ENCODE peak calls at places on chromosomes 7 and 10, in four cellular contexts. Z is upper lobe of left lung; X is left lung; C is CD8-positive, alpha-beta memory T cell. K is an unnamed sample.

GRCh38 chr7:96747413-96747940 is 37.8 kb upstream of the SEM1 start:
- DNase-seq in Z (no peak), X (no peak), C (no peak), K (no peak)

GRCh38 chr7:17773289-17773626 is 167.0 kb downstream of the SNX13 start:
- DNase-seq in Z (no peak), C (no peak), X (peak; percentile 46), K (no peak)

GRCh38 chr7:106737202-106737562 is 76.2 kb upstream of the CCDC71L start:
- DNase-seq in Z (no peak), C (no peak), X (no peak), K (no peak)

GRCh38 chr7:157431951-157432540 is 95.2 kb downstream of the DNAJB6 start:
- DNase-seq in Z (no peak), X (no peak), C (no peak), K (peak; percentile 56)

GRCh38 chr10:21257919-21258318 is 267.6 kb downstream of the SKIDA1 start:
- DNase-seq in X (no peak), C (no peak), Z (no peak), K (no peak)

GRCh38 chr7:70620333-70621055 is 511.4 kb upstream of the GALNT17 start:
- DNase-seq in Z (peak; percentile 47), C (no peak), X (no peak), K (no peak)

GRCh38 chr10:91681361-91682276 is 48.7 kb upstream of the PPP1R3C start:
- DNase-seq in C (no peak), X (no peak), Z (no peak), K (no peak)

GRCh38 chr7:79520543-79520942 is 67.1 kb upstream of the MAGI2 start:
- DNase-seq in C (no peak), X (no peak), Z (no peak), K (no peak)

GRCh38 chr10:89001024-89001423 is 10.4 kb downstream of the FAS start:
- DNase-seq in X (no peak), C (peak; percentile 53), Z (no peak), K (no peak)

GRCh38 chr10:118566911-118567310 is 28.5 kb downstream of the PRLHR start:
- DNase-seq in Z (no peak), C (no peak), X (no peak), K (no peak)

GRCh38 chr10:4385491-4385890 is 440.5 kb upstream of the AKR1E2 start:
- DNase-seq in X (no peak), Z (no peak), C (no peak), K (no peak)

GRCh38 chr7:155799514-155799913 is 12.7 kb downstream of the SHH start:
- DNase-seq in Z (no peak), C (no peak), X (no peak), K (no peak)

GRCh38 chr7:55545496-55545895 is 26.8 kb downstream of the VOPP1 start:
- DNase-seq in Z (no peak), X (no peak), C (no peak), K (no peak)

GRCh38 chr7:95718556-95719410 is 53.6 kb upstream of the DYNC1I1 start:
- DNase-seq in C (no peak), X (no peak), Z (no peak), K (no peak)

GRCh38 chr7:28732037-28732869 is 225.9 kb downstream of the TRIL start:
- DNase-seq in C (no peak), Z (no peak), X (no peak), K (no peak)

GRCh38 chr10:109456566-109457361 is 466.5 kb downstream of the XPNPEP1 start:
- DNase-seq in C (no peak), Z (peak; percentile 74), X (no peak), K (no peak)

GRCh38 chr10:59857049-59857448 is 49.3 kb downstream of the CCDC6 start:
- DNase-seq in C (no peak), X (no peak), Z (no peak), K (no peak)

GRCh38 chr10:8133146-8133545 is 78.7 kb downstream of the GATA3 start:
- DNase-seq in X (no peak), C (no peak), Z (no peak), K (no peak)

GRCh38 chr10:43287056-43288007 is 20.5 kb upstream of the RASGEF1A start:
- DNase-seq in Z (no peak), X (peak; percentile 78), C (peak; percentile 73), K (peak; percentile 82)

GRCh38 chr10:7577206-7577978 is 89.4 kb downstream of the ITIH5 start:
- DNase-seq in Z (no peak), C (no peak), X (no peak), K (no peak)

GRCh38 chr7:135519233-135519688 is 9.4 kb upstream of the CNOT4 start:
- DNase-seq in Z (no peak), C (no peak), X (no peak), K (no peak)

GRCh38 chr7:116661741-116662329 is 10.2 kb upstream of the MET start:
- DNase-seq in C (no peak), X (no peak), Z (no peak), K (no peak)

GRCh38 chr10:2508971-2509605 is 558.3 kb upstream of the PFKP start:
- DNase-seq in C (no peak), X (no peak), Z (no peak), K (no peak)

GRCh38 chr7:157856873-157857577 is 520.2 kb downstream of the DNAJB6 start:
- DNase-seq in C (no peak), Z (no peak), X (no peak), K (no peak)

GRCh38 chr7:3725660-3726059 is 424.6 kb downstream of the SDK1 start:
- DNase-seq in Z (no peak), X (no peak), C (no peak), K (no peak)

GRCh38 chr10:92972066-92972870 is 88.3 kb upstream of the CYP26C1 start:
- DNase-seq in Z (no peak), X (peak; percentile 32), C (no peak), K (no peak)

GRCh38 chr7:50596484-50596883 is 31.3 kb upstream of the DDC start:
- DNase-seq in X (no peak), C (no peak), Z (no peak), K (no peak)
- H3K36me3 ChIP-seq in X (no peaks in the 10 kb centered on the region), C (no peaks in the 10 kb centered on the region), Z (no peaks in the 10 kb centered on the region), K (peaks cover 25% of the 10 kb centered on the region)

GRCh38 chr7:99384523-99384922 is 10.0 kb downstream of the ARPC1B start:
- DNase-seq in X (no peak), Z (no peak), C (no peak), K (no peak)
- H3K27ac ChIP-seq in X (no peak overlapping the region), Z (no peak overlapping the region), C (no peak overlapping the region), K (no peak overlapping the region)

GRCh38 chr10:71218833-71219120 is 6.4 kb downstream of the UNC5B start:
- DNase-seq in Z (no peak), C (no peak), X (no peak), K (no peak)
- H3K4me1 ChIP-seq in Z (peaks cover 35% of the 10 kb centered on the region), C (peaks cover 6% of the 10 kb centered on the region), X (peaks cover 34% of the 10 kb centered on the region), K (peaks cover 26% of the 10 kb centered on the region)

DNA sequence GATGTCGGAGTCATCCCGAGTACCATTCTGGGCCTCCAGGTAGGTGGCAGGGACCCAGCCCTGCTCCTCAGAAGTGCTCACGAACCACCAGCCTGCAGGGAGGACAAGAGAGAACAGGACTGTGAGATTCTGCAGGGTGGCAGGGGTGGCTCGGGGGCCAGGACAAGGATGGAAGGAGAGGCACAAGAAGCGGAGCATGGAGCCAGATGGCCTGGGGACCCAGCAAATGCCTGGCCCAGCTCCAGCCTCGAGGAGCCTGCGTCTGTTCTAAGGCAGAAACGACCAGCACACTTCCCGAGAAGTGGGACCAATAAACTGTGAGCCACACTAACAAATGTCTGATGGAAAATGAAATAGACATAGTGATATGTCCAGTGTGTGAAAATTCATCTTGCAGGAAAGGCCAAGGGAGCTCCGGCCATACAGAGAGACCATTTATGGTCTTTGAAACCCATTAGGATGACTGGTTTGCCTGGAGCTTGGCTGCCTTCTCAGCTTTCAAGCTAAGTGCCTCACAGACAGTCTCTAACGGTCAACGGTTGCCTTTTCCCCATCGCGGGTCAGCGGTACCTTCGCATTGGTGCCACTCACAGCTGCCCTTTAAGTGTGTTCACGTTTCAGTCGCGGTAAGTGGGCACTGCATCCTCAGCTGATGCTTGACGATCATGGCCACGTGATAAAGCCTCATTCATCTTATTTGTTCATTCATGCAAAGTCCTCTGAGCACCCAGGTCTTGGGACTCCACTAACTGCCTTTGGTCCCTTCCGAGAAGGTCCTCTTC is 133.8 kb downstream of the NEURL1 start:
- DNase-seq in C (no peak), Z (no peak), X (no peak), K (no peak)
- H3K36me3 ChIP-seq in C (no peaks in the 10 kb centered on the region), Z (no peaks in the 10 kb centered on the region), X (no peaks in the 10 kb centered on the region), K (peaks cover 44% of the 10 kb centered on the region)

K was measured in upper lobe of right lung.